ENCODE peak calls at places on chromosomes 13 and 19, in ten cellular contexts. E, P, Q, U, D, F, B, G, L and N are unnamed samples.
A peak's percentile ranks its signal among the peaks of the same experiment; 100 is the strongest.

GRCh38 chr13:30616927-30617314 is 799 bp upstream of the USPL1 start:
- DNase-seq in E (peak; percentile 89), P (peak; percentile 96), Q (peak; percentile 49), U (peak; percentile 91), D (peak; percentile 81), F (peak; percentile 87), B (peak; percentile 95), G (peak; percentile 85), L (peak; percentile 78), N (peak; percentile 73)

GRCh38 chr19:799076-799881 is 2.0 kb downstream of the PTBP1 start:
- DNase-seq in E (peak; percentile 49), P (peak; percentile 61), Q (no peak), U (peak; percentile 70), D (peak; percentile 56), F (peak; percentile 79), B (peak; percentile 78), G (no peak), L (no peak), N (peak; percentile 22)

GRCh38 chr19:55068803-55069136 is 5.8 kb upstream of the RDH13 start:
- DNase-seq in E (no peak), P (no peak), Q (no peak), U (no peak), D (no peak), F (no peak), B (no peak), G (no peak), L (no peak), N (no peak)

GRCh38 chr19:33722456-33723239 is 74.0 kb upstream of the KCTD15 start:
- DNase-seq in E (no peak), P (no peak), Q (no peak), U (no peak), D (no peak), F (no peak), B (no peak), G (no peak), L (no peak), N (no peak)

GRCh38 chr19:18764591-18765051 is 26.5 kb downstream of the COMP start:
- DNase-seq in E (no peak), P (no peak), Q (no peak), U (peak; percentile 83), D (no peak), F (no peak), B (no peak), G (no peak), L (no peak), N (peak; percentile 35)

GRCh38 chr13:80196756-80197155 is 144.2 kb downstream of the SPRY2 start:
- DNase-seq in E (peak; percentile 13), P (no peak), Q (no peak), U (peak; percentile 67), D (no peak), F (no peak), B (no peak), G (no peak), L (no peak), N (no peak)

GRCh38 chr19:27647423-27647822 is 1565.5 kb downstream of the UQCRFS1 start:
- DNase-seq in E (no peak), P (no peak), Q (no peak), U (no peak), D (no peak), F (no peak), B (no peak), G (no peak), L (no peak), N (no peak)

GRCh38 chr19:40582467-40582866 is 5.8 kb downstream of the SHKBP1 start:
- DNase-seq in E (no peak), P (no peak), Q (no peak), U (no peak), D (no peak), F (no peak), B (no peak), G (no peak), L (no peak), N (no peak)

GRCh38 chr13:101711307-101712025 is 259.0 kb downstream of the ITGBL1 start:
- DNase-seq in E (no peak), P (peak; percentile 21), Q (no peak), U (no peak), D (no peak), F (no peak), B (no peak), G (no peak), L (no peak), N (no peak)

GRCh38 chr13:79440958-79441553 is 35.0 kb upstream of the RBM26 start:
- DNase-seq in E (no peak), P (no peak), Q (no peak), U (no peak), D (no peak), F (no peak), B (no peak), G (no peak), L (no peak), N (no peak)

GRCh38 chr13:90623318-90624011 is 724.0 kb upstream of the MIR17HG start:
- DNase-seq in E (no peak), P (no peak), Q (no peak), U (no peak), D (no peak), F (no peak), B (no peak), G (no peak), L (no peak), N (no peak)

GRCh38 chr13:41244555-41244954 is 18.8 kb downstream of the MTRF1 start:
- DNase-seq in E (peak; percentile 56), P (peak; percentile 19), Q (no peak), U (peak; percentile 22), D (peak; percentile 11), F (no peak), B (peak; percentile 26), G (no peak), L (no peak), N (no peak)

GRCh38 chr19:41031926-41032325 is 40.8 kb downstream of the CYP2B6 start:
- DNase-seq in E (no peak), P (no peak), Q (no peak), U (peak; percentile 15), D (no peak), F (no peak), B (no peak), G (no peak), L (no peak), N (no peak)

GRCh38 chr19:28425431-28425931 is 787.5 kb downstream of the UQCRFS1 start:
- DNase-seq in E (no peak), P (no peak), Q (no peak), U (peak; percentile 52), D (no peak), F (no peak), B (peak; percentile 48), G (no peak), L (no peak), N (no peak)

GRCh38 chr19:1584500-1585242 is 8.0 kb downstream of the MBD3 start:
- DNase-seq in E (no peak), P (no peak), Q (no peak), U (no peak), D (no peak), F (no peak), B (peak; percentile 70), G (no peak), L (no peak), N (no peak)

GRCh38 chr19:45863335-45863839 is 440 bp upstream of the SYMPK start:
- DNase-seq in E (no peak), P (no peak), Q (no peak), U (no peak), D (no peak), F (no peak), B (no peak), G (no peak), L (no peak), N (no peak)

GRCh38 chr19:45864629-45865082 is 530 bp downstream of the FOXA3 start:
- DNase-seq in E (no peak), P (no peak), Q (no peak), U (no peak), D (no peak), F (no peak), B (no peak), G (no peak), L (no peak), N (no peak)

GRCh38 chr19:45866400-45867176 is 2.5 kb downstream of the FOXA3 start:
- DNase-seq in E (no peak), P (no peak), Q (no peak), U (no peak), D (no peak), F (no peak), B (no peak), G (no peak), L (no peak), N (no peak)

GRCh38 chr19:45863840-45864628 is at the start of gene FOXA3:
- DNase-seq in E (peak; percentile 17), P (peak; percentile 24), Q (peak; percentile 96), U (peak; percentile 62), D (peak; percentile 84), F (peak; percentile 88), B (peak; percentile 89), G (peak; percentile 77), L (no peak), N (no peak)

GRCh38 chr19:45865269-45865948 is 1.3 kb downstream of the FOXA3 start:
- DNase-seq in E (no peak), P (no peak), Q (no peak), U (no peak), D (no peak), F (no peak), B (no peak), G (no peak), L (no peak), N (no peak)
- H3K4me2 ChIP-seq in E (no peak overlapping the region), P (no peak overlapping the region), Q (peak overlapping the region; percentile 89), U (no peak overlapping the region), D (peak overlapping the region; percentile 96), F (peak overlapping the region; percentile 79), B (peak overlapping the region; percentile 47), G (no peak overlapping the region), L (peak overlapping the region; percentile 81), N (no peak overlapping the region)

GRCh38 chr13:24050292-24050711 is 110.2 kb upstream of the SPATA13 start:
- DNase-seq in E (peak; percentile 86), P (peak; percentile 76), Q (no peak), U (peak; percentile 81), D (no peak), F (no peak), B (no peak), G (no peak), L (no peak), N (no peak)
- H3K4me2 ChIP-seq in E (peak overlapping the region; percentile 22), P (peak overlapping the region; percentile 40), Q (no peak overlapping the region), U (peak overlapping the region; percentile 88), D (no peak overlapping the region), F (no peak overlapping the region), B (no peak overlapping the region), G (no peak overlapping the region), L (no peak overlapping the region), N (no peak overlapping the region)

GRCh38 chr13:84563611-84564010 is 681.3 kb upstream of the SLITRK1 start:
- DNase-seq in E (no peak), P (no peak), Q (no peak), U (no peak), D (no peak), F (no peak), B (no peak), G (no peak), L (no peak), N (no peak)
- H3K4me2 ChIP-seq in E (no peak overlapping the region), P (no peak overlapping the region), Q (no peak overlapping the region), U (no peak overlapping the region), D (no peak overlapping the region), F (no peak overlapping the region), B (no peak overlapping the region), G (no peak overlapping the region), L (no peak overlapping the region), N (no peak overlapping the region)

DNA sequence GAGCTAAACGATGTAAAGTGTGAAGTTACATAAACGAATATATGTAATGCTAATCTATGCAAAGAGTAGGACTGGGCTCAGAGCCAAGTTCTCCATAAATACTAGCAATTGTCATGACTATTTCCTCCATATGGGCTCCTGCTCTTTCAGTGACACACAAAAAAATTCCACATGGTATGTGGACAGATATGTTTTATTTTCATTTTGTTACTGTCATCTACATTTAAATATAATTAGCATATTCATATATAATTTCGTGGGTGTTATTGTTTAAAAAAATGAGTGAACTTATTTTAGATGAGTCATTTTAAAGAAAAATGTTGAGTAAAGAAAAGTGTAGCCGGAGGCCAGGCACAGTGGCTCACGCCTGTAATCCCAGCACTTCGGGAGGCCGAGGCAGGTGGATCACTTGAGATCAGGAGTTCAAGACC is 5.0 kb upstream of the IGSF23 start:
- DNase-seq in E (peak; percentile 69), P (peak; percentile 50), Q (no peak), U (peak; percentile 55), D (no peak), F (no peak), B (no peak), G (no peak), L (no peak), N (no peak)
- H3K4me2 ChIP-seq in E (no peak overlapping the region), P (no peak overlapping the region), Q (no peak overlapping the region), U (no peak overlapping the region), D (no peak overlapping the region), F (no peak overlapping the region), B (no peak overlapping the region), G (no peak overlapping the region), L (no peak overlapping the region), N (no peak overlapping the region)